ENCODE peak calls at places on chromosomes 5 and 9, in four cellular contexts. P is HepG2, Q is GM12878, K is K562. D is an unnamed sample.

GRCh38 chr5:1761453-1761755 is 38.2 kb downstream of the MRPL36 start:
- DNase-seq in P (no peak), Q (no peak), K (no peak), D (no peak)

GRCh38 chr5:65102826-65103673 is 334.3 kb downstream of the CWC27 start:
- DNase-seq in P (peak; percentile 35), Q (no peak), K (no peak), D (no peak)

GRCh38 chr5:54520438-54520846 is 2.9 kb downstream of the SNX18 start:
- DNase-seq in P (no peak), Q (no peak), K (peak; percentile 24), D (no peak)

GRCh38 chr5:154858972-154859950 is 834 bp downstream of the CNOT8 start:
- DNase-seq in P (no peak), Q (no peak), K (peak; percentile 31), D (no peak)

GRCh38 chr9:124259273-124260078 is 1.7 kb downstream of the NEK6 start:
- DNase-seq in P (peak; percentile 91), Q (no peak), K (peak; percentile 42), D (no peak)

GRCh38 chr5:177086918-177087706 is 397 bp downstream of the FGFR4 start:
- DNase-seq in P (peak; percentile 96), Q (peak; percentile 19), K (peak; percentile 85), D (peak; percentile 25)

GRCh38 chr5:140348104-140348503 is 1.7 kb upstream of the HBEGF start:
- DNase-seq in P (no peak), Q (no peak), K (no peak), D (no peak)

GRCh38 chr5:159412284-159413046 is 82.2 kb upstream of the IL12B start:
- DNase-seq in P (no peak), Q (peak; percentile 62), K (no peak), D (no peak)

GRCh38 chr9:133837644-133838597 is 99.8 kb upstream of the SARDH start:
- DNase-seq in P (no peak), Q (no peak), K (no peak), D (no peak)

DNA sequence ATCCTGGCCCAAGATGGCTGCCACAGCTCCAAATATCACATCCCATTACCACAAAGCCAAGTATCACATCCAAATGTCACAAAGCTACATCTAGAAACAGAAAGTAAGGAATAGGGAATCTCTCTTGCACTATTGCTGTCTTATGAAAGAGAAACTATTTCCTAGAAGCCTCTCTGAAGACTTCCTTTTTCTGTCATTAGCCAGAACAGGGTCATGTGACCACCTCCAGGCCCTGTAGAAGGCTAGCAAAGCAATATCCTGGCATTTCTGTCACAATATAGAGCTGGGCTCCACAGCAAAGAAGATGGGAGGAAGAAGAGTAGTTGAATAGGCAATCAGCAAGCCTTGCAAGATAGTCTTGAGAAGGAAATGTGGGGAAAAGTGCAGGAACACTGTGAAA is 99.2 kb downstream of the SH3TC2 start:
- DNase-seq in P (no peak), Q (no peak), K (no peak), D (no peak)
- TF ChIP-seq HDAC2 in P (no peak), Q (no peak), K (no peak), D (no peak)

DNA sequence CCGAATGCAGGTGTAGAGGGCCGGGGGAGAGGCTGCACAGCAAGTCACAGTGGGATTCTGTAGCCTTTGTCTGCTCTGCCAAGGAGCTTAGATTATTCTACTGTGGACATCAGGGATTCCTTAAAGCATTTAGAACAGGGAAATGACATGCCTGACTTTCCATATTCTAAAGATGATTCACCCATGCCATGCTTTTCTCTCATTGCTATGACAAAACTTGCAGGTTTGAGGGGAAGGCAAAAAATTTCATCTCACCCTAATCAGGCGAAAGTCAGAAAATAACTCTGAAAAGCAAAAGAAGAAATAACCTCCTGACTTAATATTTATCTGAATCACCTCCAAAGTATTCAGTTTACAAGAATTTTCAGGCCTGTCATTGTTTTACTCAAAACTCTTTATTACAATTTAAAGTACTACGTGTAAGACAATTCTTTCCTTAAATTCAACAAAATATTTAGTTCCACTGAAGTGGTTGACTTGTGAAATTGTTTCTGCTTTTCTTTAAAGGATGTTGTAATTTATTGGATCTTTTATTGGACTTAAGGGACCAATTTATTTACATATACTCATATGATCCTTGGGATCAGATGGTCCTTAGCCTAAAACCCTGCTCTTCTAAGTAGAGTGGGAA is 30.0 kb upstream of the GAS1 start:
- DNase-seq in P (no peak), Q (no peak), K (no peak), D (no peak)
- TF ChIP-seq CBX5 in P (no peak), Q (no peak), K (no peak), D (no peak)

GRCh38 chr9:134841180-134841904 is 39.3 kb upstream of the FCN2 start:
- DNase-seq in P (no peak), Q (no peak), K (no peak), D (no peak)

GRCh38 chr9:134837529-134837928 is 43.1 kb upstream of the FCN2 start:
- DNase-seq in P (no peak), Q (no peak), K (no peak), D (no peak)

GRCh38 chr9:134838651-134839431 is 41.8 kb upstream of the FCN2 start:
- DNase-seq in P (no peak), Q (no peak), K (no peak), D (no peak)

GRCh38 chr9:134840511-134840910 is 40.1 kb upstream of the FCN2 start:
- DNase-seq in P (no peak), Q (no peak), K (no peak), D (no peak)

DNA sequence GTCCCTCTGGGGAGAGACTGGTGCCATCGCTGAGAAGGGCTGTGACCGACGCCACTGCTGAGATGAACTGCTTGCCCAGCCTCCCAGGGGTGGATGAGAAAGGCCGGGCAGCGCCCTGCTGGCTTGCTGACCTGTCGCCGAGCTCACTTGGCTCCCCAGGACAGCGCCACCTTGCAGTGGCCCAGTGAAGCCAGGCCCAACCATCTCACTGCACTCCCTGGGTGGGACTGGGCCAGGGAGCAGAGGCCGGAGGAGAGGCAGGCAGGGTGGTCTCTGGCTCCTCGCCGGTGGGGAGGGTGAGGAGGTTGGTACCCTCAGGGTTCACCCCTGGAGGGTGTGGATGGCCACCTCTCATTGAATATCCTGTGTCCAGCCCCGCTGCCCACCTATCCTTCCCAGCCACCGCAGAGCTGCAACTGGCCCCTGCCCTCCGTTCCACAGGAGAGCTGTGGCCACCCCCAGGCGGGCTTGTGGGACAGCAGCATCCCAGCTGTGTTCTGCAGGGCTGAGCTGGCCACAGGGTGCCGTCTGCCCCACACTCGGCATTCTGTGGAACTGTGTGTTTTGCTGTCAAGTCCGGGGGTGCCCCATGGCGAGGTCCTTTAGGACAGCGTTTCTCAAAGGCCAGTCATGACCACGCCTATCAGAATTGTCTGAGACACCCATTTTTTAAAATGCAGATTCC is 41.0 kb upstream of the FCN2 start:
- DNase-seq in P (no peak), Q (no peak), K (peak; percentile 18), D (no peak)
- TF ChIP-seq HDAC2 in P (no peak), Q (no peak), K (no peak), D (no peak)

GRCh38 chr5:19044931-19045695 is 942.9 kb downstream of the CDH18 start:
- DNase-seq in P (no peak), Q (no peak), K (no peak), D (no peak)
- TF ChIP-seq CBX5 in P (no peak), Q (no peak), K (no peak), D (no peak)

GRCh38 chr5:61047346-61047745 is 102.3 kb downstream of the NDUFAF2 start:
- DNase-seq in P (no peak), Q (no peak), K (no peak), D (no peak)

GRCh38 chr5:61053937-61054336 is 108.3 kb downstream of the SMIM15 start:
- DNase-seq in P (peak; percentile 12), Q (no peak), K (no peak), D (no peak)

GRCh38 chr5:61052870-61053269 is 107.9 kb downstream of the NDUFAF2 start:
- DNase-seq in P (peak; percentile 54), Q (no peak), K (no peak), D (no peak)

GRCh38 chr5:61048534-61048933 is 103.5 kb downstream of the NDUFAF2 start:
- DNase-seq in P (no peak), Q (no peak), K (no peak), D (no peak)

GRCh38 chr5:61051267-61051666 is 106.3 kb downstream of the NDUFAF2 start:
- DNase-seq in P (peak; percentile 5), Q (no peak), K (no peak), D (no peak)
- TF ChIP-seq HDAC2 in P (no peak), Q (no peak), K (no peak), D (no peak)

GRCh38 chr9:92974161-92974661 is 26.9 kb downstream of the FGD3 start:
- DNase-seq in P (peak; percentile 32), Q (no peak), K (no peak), D (no peak)
- TF ChIP-seq CBX5 in P (no peak), Q (no peak), K (no peak), D (no peak)

GRCh38 chr5:78985407-78986223 is 505 bp upstream of the ARSB start:
- DNase-seq in P (peak; percentile 100), Q (no peak), K (peak; percentile 25), D (no peak)
- TF ChIP-seq HDAC2 in P (peak; percentile 99), Q (no peak), K (no peak), D (no peak)

DNA sequence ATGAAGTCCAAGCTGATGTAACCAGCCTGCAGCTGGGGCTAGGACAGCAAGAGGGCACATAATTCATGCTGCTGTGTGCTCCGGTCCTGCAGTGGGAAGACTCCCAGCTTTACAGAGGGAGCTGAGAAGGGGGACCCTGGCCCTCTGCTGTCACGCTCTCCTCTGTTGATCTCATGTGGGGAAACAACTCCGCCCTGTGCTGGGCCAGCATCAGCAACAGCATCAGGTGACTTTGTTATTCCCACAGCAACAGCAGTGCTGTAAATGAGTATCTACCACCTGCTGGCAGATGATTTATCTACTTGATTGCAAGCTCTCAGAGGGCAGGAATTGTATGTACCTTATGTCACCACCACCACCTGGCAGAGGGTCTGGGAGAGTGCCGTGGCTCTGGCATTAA is 176.2 kb downstream of the COL23A1 start:
- DNase-seq in P (no peak), Q (no peak), K (no peak), D (no peak)
- TF ChIP-seq CBX5 in P (no peak), Q (no peak), K (no peak), D (no peak)

DNA sequence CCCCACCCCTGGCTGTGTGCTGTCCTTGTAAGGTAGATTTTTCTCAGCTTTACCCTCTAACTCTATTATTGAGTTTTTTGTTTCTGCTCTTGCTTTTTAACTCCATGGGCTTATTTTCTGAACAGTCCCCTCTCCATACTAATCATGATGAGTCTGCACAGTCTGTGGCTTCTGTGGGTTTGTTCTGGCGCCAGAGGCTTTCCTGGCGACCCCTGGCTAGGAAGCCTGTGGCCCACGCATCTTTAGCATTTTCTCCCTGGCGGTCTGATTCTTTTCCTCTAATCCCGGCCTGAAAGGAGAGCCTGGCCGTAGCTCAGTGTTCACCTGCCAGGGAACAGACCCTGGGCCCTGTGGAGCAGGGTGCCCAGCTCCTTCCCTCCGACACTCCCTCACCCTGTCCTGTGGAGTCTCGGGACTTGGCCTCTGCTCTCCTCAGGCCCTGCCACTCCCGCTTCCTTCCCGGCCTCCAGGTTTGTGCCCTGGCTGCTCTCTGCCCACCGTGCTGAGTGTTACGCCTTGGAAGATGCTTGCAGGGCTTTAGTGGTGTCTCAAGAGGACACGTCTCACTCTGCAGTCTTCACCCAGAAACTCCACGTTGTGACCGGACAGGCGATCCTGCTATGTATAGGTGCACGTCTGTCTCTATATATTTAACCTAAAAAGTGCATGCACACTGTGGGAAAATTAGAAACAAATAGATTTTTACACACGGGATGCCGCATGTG is 31.7 kb upstream of the LRRC14B start:
- DNase-seq in P (no peak), Q (no peak), K (no peak), D (no peak)
- TF ChIP-seq HDAC2 in P (no peak), Q (no peak), K (no peak), D (no peak)

D was measured in H1.